ENCODE peak calls at places on chromosome 13, in nine cellular contexts. J, Y, A, S, D, O, H, I and U are unnamed samples.

GRCh38 chr13:113917523-113918371 is 53.9 kb upstream of the GAS6 start:
- DNase-seq in H (peak), Y (no peak), O (no peak), D (no peak), J (no peak), A (no peak), S (no peak), I (peak), U (no peak)

GRCh38 chr13:48222358-48223015 is 10.5 kb upstream of the ITM2B start:
- DNase-seq in D (peak), A (no peak), I (no peak), O (peak), J (no peak), H (no peak), Y (peak), S (peak), U (no peak)

GRCh38 chr13:33743438-33744368 is 74.2 kb upstream of the RFC3 start:
- DNase-seq in Y (no peak), H (no peak), O (no peak), D (no peak), I (no peak), J (no peak), A (no peak), S (no peak), U (no peak)

GRCh38 chr13:59166174-59166573 is 997.6 kb downstream of the DIAPH3 start:
- DNase-seq in I (no peak), A (no peak), J (no peak), Y (no peak), D (no peak), O (no peak), S (no peak), H (no peak), U (no peak)

GRCh38 chr13:81283062-81283461 is 942.1 kb upstream of the SPRY2 start:
- DNase-seq in Y (no peak), D (no peak), A (no peak), J (no peak), H (no peak), I (no peak), S (no peak), O (no peak), U (no peak)

GRCh38 chr13:95335667-95336066 is 34.4 kb upstream of the ABCC4 start:
- DNase-seq in D (no peak), J (no peak), O (no peak), H (no peak), Y (no peak), A (no peak), S (peak), I (no peak), U (no peak)

GRCh38 chr13:34900288-34900739 is 41.8 kb upstream of the NBEA start:
- DNase-seq in D (no peak), Y (no peak), I (no peak), S (no peak), J (no peak), H (no peak), O (no peak), A (no peak), U (no peak)

GRCh38 chr13:51222510-51223283 is 499 bp downstream of the FAM124A start:
- DNase-seq in D (no peak), Y (no peak), O (no peak), J (no peak), A (no peak), I (no peak), H (no peak), S (no peak), U (no peak)

GRCh38 chr13:114112231-114112825 is 20.1 kb downstream of the RASA3 start:
- DNase-seq in I (no peak), H (no peak), S (no peak), J (no peak), D (peak), Y (peak), A (peak), O (no peak), U (no peak)

GRCh38 chr13:79128158-79128557 is 277.9 kb downstream of the RBM26 start:
- DNase-seq in D (no peak), I (no peak), A (no peak), H (no peak), S (peak), O (no peak), Y (peak), J (no peak), U (peak)

GRCh38 chr13:41028051-41028450 is 8.9 kb upstream of the ELF1 start:
- DNase-seq in D (no peak), O (no peak), S (no peak), A (no peak), H (no peak), Y (peak), J (no peak), I (no peak), U (no peak)

GRCh38 chr13:51066091-51066831 is 44.8 kb downstream of the C13orf42 start:
- DNase-seq in A (no peak), H (no peak), D (peak), O (no peak), I (no peak), J (no peak), Y (peak), S (peak), U (no peak)

GRCh38 chr13:40271511-40271910 is 394.9 kb downstream of the FOXO1 start:
- DNase-seq in I (no peak), D (peak), A (no peak), J (no peak), S (no peak), Y (no peak), O (peak), H (no peak), U (no peak)

GRCh38 chr13:54845351-54845965 is 1816.8 kb downstream of the OLFM4 start:
- DNase-seq in I (no peak), H (no peak), A (no peak), D (no peak), S (no peak), Y (no peak), J (no peak), O (no peak), U (no peak)

GRCh38 chr13:100646030-100646673 is 28.4 kb downstream of the TMTC4 start:
- DNase-seq in D (no peak), H (no peak), S (peak), J (no peak), Y (peak), A (no peak), O (no peak), I (no peak), U (no peak)

GRCh38 chr13:71871844-71872243 is 4.8 kb upstream of the DACH1 start:
- DNase-seq in O (no peak), I (no peak), J (no peak), Y (no peak), A (no peak), H (no peak), S (no peak), D (no peak), U (no peak)

GRCh38 chr13:20700288-20700687 is 3.2 kb upstream of the IL17D start:
- DNase-seq in J (no peak), D (no peak), O (no peak), I (no peak), H (no peak), S (no peak), A (no peak), Y (peak), U (no peak)

GRCh38 chr13:103188688-103189326 is 122.6 kb upstream of the SLC10A2 start:
- DNase-seq in A (no peak), O (no peak), H (no peak), D (no peak), J (no peak), Y (no peak), I (no peak), S (peak), U (no peak)

GRCh38 chr13:93948523-93948922 is 531.0 kb downstream of the DCT start:
- DNase-seq in H (no peak), D (no peak), O (no peak), J (no peak), I (no peak), S (no peak), Y (no peak), A (no peak), U (no peak)

GRCh38 chr13:52159159-52159982 is at the start of gene NEK3:
- DNase-seq in H (peak), O (peak), D (peak), A (peak), Y (peak), S (peak), J (peak), I (peak), U (no peak)

GRCh38 chr13:88948501-88948900 is 1277.3 kb downstream of the SLITRK5 start:
- DNase-seq in A (no peak), J (no peak), D (no peak), H (no peak), O (no peak), S (no peak), I (no peak), Y (no peak), U (no peak)

GRCh38 chr13:98912846-98913245 is 65.0 kb downstream of the DOCK9 start:
- DNase-seq in I (no peak), J (no peak), Y (no peak), O (no peak), D (no peak), H (no peak), A (no peak), S (no peak), U (no peak)

GRCh38 chr13:98915563-98916348 is 62.1 kb downstream of the DOCK9 start:
- DNase-seq in O (no peak), J (no peak), S (no peak), A (no peak), H (no peak), Y (peak), D (no peak), I (no peak), U (no peak)

GRCh38 chr13:98909016-98909415 is 68.8 kb downstream of the DOCK9 start:
- DNase-seq in J (no peak), H (no peak), O (no peak), I (no peak), Y (peak), D (no peak), S (peak), A (no peak), U (peak)

GRCh38 chr13:98906746-98907502 is 70.9 kb downstream of the DOCK9 start:
- DNase-seq in O (no peak), H (no peak), J (no peak), I (no peak), Y (no peak), A (no peak), D (no peak), S (no peak), U (no peak)

DNA sequence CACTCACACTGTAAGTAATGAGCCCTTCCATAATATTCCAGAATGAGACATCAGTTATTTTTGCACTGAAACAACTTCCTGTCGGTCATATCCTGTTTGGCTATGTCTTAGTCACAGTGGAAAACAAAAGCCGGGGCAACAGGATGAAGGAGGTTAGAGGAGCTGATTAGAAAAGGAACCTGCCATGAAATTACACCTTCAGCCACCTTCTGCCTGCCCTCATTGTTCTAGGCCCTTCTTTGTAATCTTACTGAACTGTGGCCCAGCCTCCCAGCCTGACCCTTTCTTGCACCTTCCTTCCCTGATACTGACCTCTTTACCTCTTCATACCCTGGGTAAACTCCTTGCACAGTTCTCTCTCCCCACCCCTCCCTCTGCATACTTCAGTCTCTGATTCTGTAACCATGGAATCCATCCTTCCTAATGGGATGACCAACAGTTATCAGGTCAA is 67.3 kb downstream of the DOCK9 start:
- DNase-seq in D (peak), Y (peak), O (no peak), A (no peak), J (no peak), I (no peak), H (no peak), S (peak), U (peak)
- H3K27ac ChIP-seq in D (peak), Y (peak), O (peak), A (no peak), J (peak), I (peak), H (no peak), S (peak), U (peak)

DNA sequence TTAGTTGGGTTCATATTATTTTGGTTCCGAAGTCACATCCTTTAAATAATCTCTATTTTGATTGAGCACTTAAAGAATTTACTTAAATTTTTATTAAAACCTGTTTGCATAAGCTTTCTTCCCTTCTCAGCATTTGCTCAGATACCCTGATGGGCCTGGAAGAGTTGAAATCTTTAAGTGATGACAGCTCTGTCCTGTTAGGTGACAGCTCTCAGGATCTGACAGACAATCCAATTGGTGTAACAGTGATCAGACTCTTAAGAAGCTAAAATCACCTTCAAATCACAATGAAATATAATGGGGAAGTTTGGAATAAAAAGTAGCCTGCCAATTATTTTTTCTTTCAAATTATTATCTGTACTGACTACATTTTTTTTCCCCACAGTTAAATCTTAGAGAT is 284.4 kb downstream of the LMO7 start:
- DNase-seq in D (no peak), Y (no peak), I (no peak), J (no peak), H (no peak), O (no peak), A (no peak), S (no peak), U (no peak)
- H3K27ac ChIP-seq in D (no peak), Y (no peak), I (no peak), J (no peak), H (no peak), O (no peak), A (no peak), S (no peak), U (no peak)

GRCh38 chr13:31884556-31884955 is 145.2 kb downstream of the RXFP2 start:
- DNase-seq in Y (no peak), J (no peak), A (no peak), H (no peak), I (no peak), O (no peak), S (no peak), D (no peak), U (no peak)
- H3K27ac ChIP-seq in Y (no peak), J (no peak), A (no peak), H (no peak), I (no peak), O (peak), S (no peak), D (no peak), U (no peak)

DNA sequence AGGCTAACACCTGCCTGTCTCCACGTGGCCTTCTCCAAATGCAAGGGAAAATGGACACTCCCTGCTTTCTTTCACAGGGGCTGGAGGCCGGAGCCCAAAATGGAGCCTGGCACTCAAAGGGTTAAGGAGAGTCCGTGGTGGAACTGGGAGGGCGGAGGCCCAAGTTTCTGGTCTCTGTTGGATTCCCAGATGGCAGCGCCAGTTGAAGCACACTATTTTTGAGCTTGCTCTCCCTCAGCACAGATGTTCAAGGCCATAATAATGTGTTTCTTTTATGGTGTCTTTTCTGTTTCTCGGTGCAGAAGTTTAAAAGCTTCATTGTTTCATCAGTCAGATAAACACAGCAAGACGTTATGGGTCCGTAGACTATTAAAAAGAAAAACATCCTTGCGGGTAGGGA is 67.6 kb downstream of the TNFRSF19 start:
- DNase-seq in A (no peak), Y (no peak), S (no peak), H (no peak), I (no peak), O (peak), D (no peak), J (no peak), U (no peak)
- H3K27ac ChIP-seq in A (no peak), Y (no peak), S (no peak), H (no peak), I (no peak), O (peak), D (no peak), J (no peak), U (no peak)

GRCh38 chr13:44151474-44151873 is 222.2 kb upstream of the SERP2 start:
- DNase-seq in O (no peak), H (no peak), D (no peak), J (no peak), I (no peak), A (no peak), Y (no peak), S (no peak), U (no peak)
- H3K27ac ChIP-seq in O (peak), H (no peak), D (no peak), J (no peak), I (no peak), A (no peak), Y (no peak), S (no peak), U (no peak)